ENCODE peak calls at places on chromosomes 6 and 20, in eight cellular contexts. R is prostate gland, Z is HuH-7.5, V is RPMI7951, E is C1 segment of cervical spinal cord, A is fibroblast of lung, N is dorsolateral prefrontal cortex, Q is EL. C is an unnamed sample.

GRCh38 chr6:25244865-25245264 is 34.3 kb upstream of the CARMIL1 start:
- DNase-seq in N (no peak), Q (no peak), V (no peak), R (no peak), A (no peak), E (no peak), Z (no peak), C (no peak)

GRCh38 chr6:148431413-148431812 is 88.8 kb downstream of the SASH1 start:
- DNase-seq in A (no peak), N (no peak), Q (no peak), Z (no peak), E (no peak), V (no peak), R (no peak), C (no peak)

GRCh38 chr6:112416885-112417284 is 69.8 kb downstream of the RFPL4B start:
- DNase-seq in N (no peak), A (peak), E (no peak), Q (peak), Z (no peak), R (no peak), V (peak), C (no peak)

GRCh38 chr6:129507059-129507807 is 202.7 kb downstream of the ARHGAP18 start:
- DNase-seq in Q (no peak), R (peak), V (no peak), A (no peak), Z (no peak), N (no peak), E (no peak), C (no peak)

GRCh38 chr20:62804632-62805364 is at the start of gene OGFR:
- DNase-seq in E (peak), R (peak), Z (peak), N (no peak), Q (peak), A (peak), V (peak), C (peak)

GRCh38 chr6:139117734-139118133 is 17.1 kb upstream of the HECA start:
- DNase-seq in A (no peak), Z (no peak), Q (no peak), V (no peak), N (no peak), R (no peak), E (no peak), C (no peak)

GRCh38 chr20:33282196-33282934 is 649 bp upstream of the BPIFB1 start:
- DNase-seq in A (no peak), Z (no peak), V (no peak), Q (no peak), E (no peak), N (no peak), R (no peak), C (no peak)

GRCh38 chr6:89048286-89048923 is 32.1 kb upstream of the PNRC1 start:
- DNase-seq in A (peak), E (no peak), N (no peak), V (peak), Q (no peak), Z (no peak), R (no peak), C (no peak)

GRCh38 chr20:50267041-50267865 is 76.6 kb downstream of the CEBPB start:
- DNase-seq in Q (peak), N (no peak), V (peak), R (peak), Z (no peak), A (peak), E (no peak), C (peak)

GRCh38 chr6:133546098-133546497 is 304.9 kb downstream of the EYA4 start:
- DNase-seq in A (peak), R (no peak), N (no peak), Q (no peak), E (no peak), Z (no peak), V (no peak), C (no peak)

GRCh38 chr6:166567107-166567506 is 19.4 kb downstream of the RAMACL start:
- DNase-seq in N (no peak), E (no peak), A (peak), Q (peak), R (no peak), Z (no peak), V (peak), C (no peak)

GRCh38 chr6:71205336-71205956 is 83.2 kb upstream of the OGFRL1 start:
- DNase-seq in V (peak), Q (peak), R (no peak), N (no peak), E (no peak), A (peak), Z (no peak), C (no peak)

C was measured in endodermal cell.